ENCODE peak calls at places on chromosome 17, in eight cellular contexts. B is psoas muscle, G is H1, R is left ventricle myocardium inferior, Z is K562, F is lower lobe of right lung, S is Caco-2, D is neural progenitor cell. L is an unnamed sample. For H3K9me3, the result is how much of the 10 kb centered on the place peaks cover.

GRCh38 chr17:4087911-4088693 is 54.7 kb downstream of the ZZEF1 start:
- DNase-seq in B (peak), G (no peak), R (no peak), Z (no peak), F (no peak), S (no peak), D (no peak), L (no peak)

GRCh38 chr17:48733632-48734327 is 5.2 kb upstream of the HOXB13 start:
- DNase-seq in B (no peak), G (no peak), R (no peak), Z (no peak), F (no peak), S (no peak), D (peak), L (no peak)

GRCh38 chr17:36070427-36070826 is 6.4 kb downstream of the CCL18 start:
- DNase-seq in B (no peak), G (no peak), R (no peak), Z (no peak), F (no peak), S (no peak), D (no peak), L (no peak)

GRCh38 chr17:80762076-80762475 is 217.4 kb downstream of the RPTOR start:
- DNase-seq in B (no peak), G (no peak), R (no peak), Z (no peak), F (no peak), S (no peak), D (no peak), L (no peak)

GRCh38 chr17:20920813-20921199 is 122.0 kb downstream of the USP22 start:
- DNase-seq in B (no peak), G (no peak), R (no peak), Z (no peak), F (no peak), S (no peak), D (no peak), L (no peak)

GRCh38 chr17:82297280-82297803 is 20.1 kb downstream of the CD7 start:
- DNase-seq in B (peak), G (no peak), R (peak), Z (no peak), F (peak), S (no peak), D (no peak), L (no peak)

GRCh38 chr17:29039764-29040598 is 3.0 kb upstream of the PIPOX start:
- DNase-seq in B (no peak), G (no peak), R (no peak), Z (no peak), F (no peak), S (no peak), D (peak), L (peak)

GRCh38 chr17:9256944-9257629 is 235.8 kb downstream of the NTN1 start:
- DNase-seq in B (no peak), G (no peak), R (no peak), Z (no peak), F (no peak), S (no peak), D (no peak), L (no peak)

GRCh38 chr17:16352303-16352837 is 899 bp downstream of the CENPV start:
- DNase-seq in B (peak), G (no peak), R (peak), Z (peak), F (no peak), S (peak), D (peak), L (peak)

GRCh38 chr17:62809656-62810055 is 1.5 kb upstream of the MARCHF10 start:
- DNase-seq in B (no peak), G (no peak), R (no peak), Z (no peak), F (no peak), S (no peak), D (no peak), L (no peak)

GRCh38 chr17:79009397-79010303 is at the start of gene CANT1:
- DNase-seq in B (peak), G (peak), R (peak), Z (peak), F (peak), S (peak), D (peak), L (peak)

GRCh38 chr17:60959696-60960095 is 282.0 kb downstream of the BCAS3 start:
- DNase-seq in B (no peak), G (no peak), R (no peak), Z (no peak), F (no peak), S (no peak), D (no peak), L (no peak)

GRCh38 chr17:17933775-17934174 is 38.4 kb downstream of the TOM1L2 start:
- DNase-seq in B (no peak), G (no peak), R (no peak), Z (no peak), F (no peak), S (no peak), D (no peak), L (no peak)

GRCh38 chr17:29590979-29591736 is 1.7 kb upstream of the GIT1 start:
- DNase-seq in B (peak), G (no peak), R (no peak), Z (peak), F (peak), S (no peak), D (peak), L (peak)

GRCh38 chr17:54992797-54993639 is 24.5 kb downstream of the STXBP4 start:
- DNase-seq in B (no peak), G (no peak), R (no peak), Z (peak), F (no peak), S (peak), D (peak), L (no peak)

GRCh38 chr17:35432176-35433074 is at the start of gene SLFN12:
- DNase-seq in B (peak), G (peak), R (peak), Z (no peak), F (peak), S (no peak), D (peak), L (no peak)

GRCh38 chr17:79795795-79796569 is 895 bp downstream of the CBX8 start:
- DNase-seq in B (no peak), G (no peak), R (no peak), Z (no peak), F (no peak), S (no peak), D (peak), L (no peak)

GRCh38 chr17:64103751-64104364 is 26.1 kb downstream of the ERN1 start:
- DNase-seq in B (no peak), G (no peak), R (no peak), Z (no peak), F (no peak), S (no peak), D (no peak), L (no peak)

GRCh38 chr17:259341-259976 is 78.0 kb upstream of the DOC2B start:
- DNase-seq in B (no peak), G (peak), R (no peak), Z (no peak), F (peak), S (no peak), D (no peak), L (peak)

GRCh38 chr17:70242781-70243437 is 73.6 kb downstream of the KCNJ2 start:
- DNase-seq in B (no peak), G (no peak), R (no peak), Z (no peak), F (no peak), S (no peak), D (no peak), L (no peak)

GRCh38 chr17:46771601-46772012 is 46.9 kb downstream of the WNT3 start:
- DNase-seq in B (no peak), G (no peak), R (no peak), Z (peak), F (peak), S (no peak), D (no peak), L (peak)

GRCh38 chr17:58172369-58173071 is 5.7 kb downstream of the OR4D2 start:
- DNase-seq in B (no peak), G (no peak), R (no peak), Z (peak), F (no peak), S (peak), D (peak), L (peak)

GRCh38 chr17:29124931-29125270 is 55.3 kb downstream of the MYO18A start:
- DNase-seq in B (peak), G (no peak), R (peak), Z (peak), F (peak), S (no peak), D (no peak), L (no peak)

GRCh38 chr17:60077672-60078519 is 825 bp downstream of the HEATR6 start:
- DNase-seq in B (no peak), G (no peak), R (no peak), Z (no peak), F (no peak), S (no peak), D (peak), L (peak)

GRCh38 chr17:15177343-15177742 is 87.8 kb downstream of the PMP22 start:
- DNase-seq in B (no peak), G (no peak), R (no peak), Z (no peak), F (no peak), S (no peak), D (no peak), L (no peak)

GRCh38 chr17:58356231-58356630 is 4.2 kb upstream of the SUPT4H1 start:
- DNase-seq in B (no peak), G (no peak), R (no peak), Z (no peak), F (no peak), S (no peak), D (no peak), L (no peak)

GRCh38 chr17:73291260-73291801 is 20.5 kb downstream of the CDC42EP4 start:
- DNase-seq in B (peak), G (no peak), R (peak), Z (peak), F (peak), S (no peak), D (no peak), L (no peak)

GRCh38 chr17:2070241-2071023 is 15.5 kb downstream of the HIC1 start:
- DNase-seq in B (no peak), G (no peak), R (no peak), Z (no peak), F (no peak), S (no peak), D (no peak), L (no peak)
- TF ChIP-seq CTCF in B (no peak), G (peak), R (no peak), Z (no peak), F (no peak), S (no peak), D (no peak), L (peak)

GRCh38 chr17:50547736-50548083 is 736 bp downstream of the SPATA20 start:
- DNase-seq in B (no peak), G (no peak), R (no peak), Z (no peak), F (no peak), S (no peak), D (no peak), L (no peak)
- H3K4me3 ChIP-seq in B (peak), G (peak), R (peak), Z (no peak), F (peak), S (peak), D (peak), L (no peak)

GRCh38 chr17:22515599-22515998 is 823.3 kb downstream of the KCNJ18 start:
- DNase-seq in B (no peak), G (no peak), R (no peak), Z (no peak), F (no peak), S (no peak), D (no peak), L (no peak)
- H3K9me3 ChIP-seq in B (under half), G (under half), R (under half), Z (under half), F (under half), S (under half), D (under half), L (under half)

DNA sequence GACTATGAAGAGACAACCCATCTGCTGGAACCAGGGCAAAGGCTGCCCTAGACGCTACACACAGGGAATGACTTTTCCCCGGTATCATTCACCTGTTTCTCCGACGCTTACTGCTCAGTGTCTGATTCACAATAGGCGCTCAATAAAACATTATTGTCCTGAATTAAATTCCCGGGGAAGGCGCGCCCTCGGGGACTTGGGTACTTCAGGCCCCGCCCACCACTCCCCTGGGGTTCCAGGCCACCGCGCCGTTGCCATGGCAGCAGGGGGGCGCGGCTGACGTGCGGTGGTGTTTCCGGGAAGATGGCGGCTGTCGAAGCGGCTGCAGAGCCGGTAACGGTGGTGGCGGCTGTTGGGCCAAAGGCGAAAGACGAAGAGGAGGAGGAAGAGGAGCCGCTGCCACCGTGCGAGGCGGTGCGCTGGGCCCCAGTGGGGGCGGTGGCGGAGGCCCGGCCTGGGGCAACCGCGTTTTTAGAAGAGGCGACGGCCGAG is at the start of gene RUNDC1:
- DNase-seq in B (peak), G (no peak), R (peak), Z (peak), F (peak), S (peak), D (peak), L (peak)
- TF ChIP-seq CTCF in B (no peak), G (no peak), R (no peak), Z (no peak), F (no peak), S (no peak), D (no peak), L (no peak)

GRCh38 chr17:6753006-6753445 is 2.8 kb upstream of the XAF1 start:
- DNase-seq in B (peak), G (no peak), R (peak), Z (no peak), F (peak), S (no peak), D (peak), L (no peak)
- H3K4me3 ChIP-seq in B (no peak), G (no peak), R (peak), Z (no peak), F (no peak), S (no peak), D (no peak), L (no peak)

GRCh38 chr17:39533891-39534290 is 72.6 kb downstream of the CDK12 start:
- DNase-seq in B (no peak), G (no peak), R (no peak), Z (no peak), F (no peak), S (no peak), D (no peak), L (no peak)

GRCh38 chr17:39538875-39539274 is 68.8 kb downstream of the NEUROD2 start:
- DNase-seq in B (no peak), G (no peak), R (no peak), Z (no peak), F (no peak), S (no peak), D (no peak), L (no peak)

GRCh38 chr17:39541652-39542051 is 66.1 kb downstream of the NEUROD2 start:
- DNase-seq in B (no peak), G (no peak), R (no peak), Z (no peak), F (no peak), S (no peak), D (no peak), L (no peak)

GRCh38 chr17:39534768-39535405 is 72.8 kb downstream of the NEUROD2 start:
- DNase-seq in B (no peak), G (no peak), R (no peak), Z (no peak), F (no peak), S (no peak), D (no peak), L (no peak)

GRCh38 chr17:39536468-39536867 is 71.3 kb downstream of the NEUROD2 start:
- DNase-seq in B (no peak), G (no peak), R (no peak), Z (peak), F (no peak), S (peak), D (no peak), L (no peak)
- H3K9me3 ChIP-seq in B (under half), G (under half), R (under half), Z (under half), F (under half), S (under half), D (under half), L (under half)

L was measured in WERI-Rb-1.